ENCODE peak calls at places on chromosomes 1 and 21, in nine cellular contexts. O is fibroblast of lung; H is naive thymus-derived CD4-positive, alpha-beta T cell; R is spleen; A is body of pancreas; N is tibial artery; E is MM.1S; X is left lung; Y is H9. B is an unnamed sample. For H3K27me3, the result is how much of the 10 kb centered on the place peaks cover.

GRCh38 chr1:46175243-46175642 is 356 bp downstream of the TSPAN1 start:
- DNase-seq in O (no peak), H (no peak), R (no peak), A (no peak), N (no peak), E (no peak), X (no peak), Y (no peak), B (no peak)

GRCh38 chr1:202692959-202693555 is 17.2 kb downstream of the SYT2 start:
- DNase-seq in O (peak), H (peak), R (peak), A (peak), N (peak), E (peak), X (peak), Y (peak), B (peak)

GRCh38 chr21:44778094-44778493 is 23.5 kb downstream of the UBE2G2 start:
- DNase-seq in O (no peak), H (no peak), R (no peak), A (no peak), N (no peak), E (no peak), X (no peak), Y (no peak), B (no peak)

GRCh38 chr1:231211005-231211857 is 29.8 kb upstream of the GNPAT start:
- DNase-seq in O (peak), H (peak), R (peak), A (peak), N (peak), E (peak), X (peak), Y (peak), B (peak)

GRCh38 chr1:168865850-168866620 is 137.0 kb upstream of the DPT start:
- DNase-seq in O (no peak), H (no peak), R (no peak), A (no peak), N (no peak), E (no peak), X (no peak), Y (no peak), B (no peak)

GRCh38 chr1:64595871-64596515 is 126.1 kb downstream of the CACHD1 start:
- DNase-seq in O (no peak), H (no peak), R (no peak), A (no peak), N (no peak), E (no peak), X (no peak), Y (no peak), B (no peak)

GRCh38 chr1:219323426-219323825 is 149.7 kb downstream of the LYPLAL1 start:
- DNase-seq in O (peak), H (no peak), R (no peak), A (no peak), N (no peak), E (no peak), X (no peak), Y (no peak), B (no peak)

GRCh38 chr1:187516874-187517273 is 688.1 kb downstream of the PLA2G4A start:
- DNase-seq in O (no peak), H (no peak), R (no peak), A (no peak), N (no peak), E (no peak), X (no peak), Y (no peak), B (no peak)

GRCh38 chr1:65417729-65418128 is 2.7 kb upstream of the LEPR start:
- DNase-seq in O (no peak), H (no peak), R (no peak), A (no peak), N (no peak), E (no peak), X (no peak), Y (no peak), B (no peak)

GRCh38 chr1:88683516-88683847 is 591 bp upstream of the PKN2 start:
- DNase-seq in O (peak), H (no peak), R (peak), A (peak), N (peak), E (peak), X (peak), Y (no peak), B (peak)

GRCh38 chr1:106249365-106249764 is 807.1 kb upstream of the PRMT6 start:
- DNase-seq in O (no peak), H (no peak), R (no peak), A (no peak), N (no peak), E (no peak), X (no peak), Y (no peak), B (no peak)

GRCh38 chr1:112946683-112947082 is 9.3 kb downstream of the SLC16A1 start:
- DNase-seq in O (no peak), H (no peak), R (no peak), A (no peak), N (no peak), E (no peak), X (no peak), Y (no peak), B (no peak)

GRCh38 chr21:39581414-39581813 is 31.3 kb upstream of the B3GALT5 start:
- DNase-seq in O (no peak), H (no peak), R (no peak), A (no peak), N (no peak), E (no peak), X (no peak), Y (no peak), B (no peak)

GRCh38 chr1:231420299-231420958 is 1.7 kb downstream of the EGLN1 start:
- DNase-seq in O (peak), H (no peak), R (no peak), A (no peak), N (no peak), E (peak), X (no peak), Y (no peak), B (no peak)

GRCh38 chr1:114468710-114469468 is 42.1 kb downstream of the TRIM33 start:
- DNase-seq in O (peak), H (no peak), R (no peak), A (no peak), N (no peak), E (no peak), X (no peak), Y (no peak), B (no peak)

GRCh38 chr21:15062566-15062965 is 2.2 kb downstream of the NRIP1 start:
- DNase-seq in O (peak), H (peak), R (no peak), A (no peak), N (no peak), E (peak), X (no peak), Y (no peak), B (no peak)

GRCh38 chr21:15063081-15063820 is 1.5 kb downstream of the NRIP1 start:
- DNase-seq in O (peak), H (peak), R (no peak), A (peak), N (no peak), E (peak), X (no peak), Y (no peak), B (no peak)

GRCh38 chr21:15061284-15061683 is 3.5 kb downstream of the NRIP1 start:
- DNase-seq in O (no peak), H (no peak), R (no peak), A (no peak), N (no peak), E (no peak), X (no peak), Y (no peak), B (no peak)

GRCh38 chr21:15060776-15061175 is 4.0 kb downstream of the NRIP1 start:
- DNase-seq in O (peak), H (no peak), R (no peak), A (no peak), N (no peak), E (no peak), X (no peak), Y (no peak), B (no peak)

GRCh38 chr21:15061747-15062146 is 3.1 kb downstream of the NRIP1 start:
- DNase-seq in O (no peak), H (no peak), R (no peak), A (no peak), N (no peak), E (peak), X (no peak), Y (no peak), B (no peak)
- H3K27ac ChIP-seq in O (no peak), H (peak), R (peak), A (no peak), N (no peak), E (no peak), X (no peak), Y (no peak), B (no peak)

GRCh38 chr1:51956528-51957509 is 33.7 kb downstream of the RAB3B start:
- DNase-seq in O (peak), H (no peak), R (no peak), A (no peak), N (no peak), E (no peak), X (no peak), Y (peak), B (no peak)

GRCh38 chr1:51955797-51956527 is 34.5 kb downstream of the RAB3B start:
- DNase-seq in O (no peak), H (no peak), R (no peak), A (no peak), N (no peak), E (peak), X (no peak), Y (no peak), B (no peak)

GRCh38 chr1:51958824-51959223 is 31.7 kb downstream of the RAB3B start:
- DNase-seq in O (no peak), H (no peak), R (no peak), A (no peak), N (no peak), E (no peak), X (no peak), Y (no peak), B (no peak)

GRCh38 chr1:51960262-51960661 is 30.2 kb downstream of the RAB3B start:
- DNase-seq in O (no peak), H (no peak), R (no peak), A (peak), N (no peak), E (no peak), X (no peak), Y (peak), B (no peak)

GRCh38 chr1:51957618-51958017 is 32.9 kb downstream of the RAB3B start:
- DNase-seq in O (no peak), H (no peak), R (no peak), A (no peak), N (no peak), E (no peak), X (no peak), Y (peak), B (no peak)
- H3K27me3 ChIP-seq in O (under half), H (under half), R (under half), A (under half), N (under half), E (under half), X (half or more), Y (under half), B (under half)

GRCh38 chr1:240709676-240710075 is 97.7 kb upstream of the GREM2 start:
- DNase-seq in O (no peak), H (no peak), R (peak), A (no peak), N (no peak), E (no peak), X (no peak), Y (no peak), B (no peak)
- H3K27ac ChIP-seq in O (no peak), H (no peak), R (no peak), A (no peak), N (no peak), E (no peak), X (no peak), Y (no peak), B (no peak)

DNA sequence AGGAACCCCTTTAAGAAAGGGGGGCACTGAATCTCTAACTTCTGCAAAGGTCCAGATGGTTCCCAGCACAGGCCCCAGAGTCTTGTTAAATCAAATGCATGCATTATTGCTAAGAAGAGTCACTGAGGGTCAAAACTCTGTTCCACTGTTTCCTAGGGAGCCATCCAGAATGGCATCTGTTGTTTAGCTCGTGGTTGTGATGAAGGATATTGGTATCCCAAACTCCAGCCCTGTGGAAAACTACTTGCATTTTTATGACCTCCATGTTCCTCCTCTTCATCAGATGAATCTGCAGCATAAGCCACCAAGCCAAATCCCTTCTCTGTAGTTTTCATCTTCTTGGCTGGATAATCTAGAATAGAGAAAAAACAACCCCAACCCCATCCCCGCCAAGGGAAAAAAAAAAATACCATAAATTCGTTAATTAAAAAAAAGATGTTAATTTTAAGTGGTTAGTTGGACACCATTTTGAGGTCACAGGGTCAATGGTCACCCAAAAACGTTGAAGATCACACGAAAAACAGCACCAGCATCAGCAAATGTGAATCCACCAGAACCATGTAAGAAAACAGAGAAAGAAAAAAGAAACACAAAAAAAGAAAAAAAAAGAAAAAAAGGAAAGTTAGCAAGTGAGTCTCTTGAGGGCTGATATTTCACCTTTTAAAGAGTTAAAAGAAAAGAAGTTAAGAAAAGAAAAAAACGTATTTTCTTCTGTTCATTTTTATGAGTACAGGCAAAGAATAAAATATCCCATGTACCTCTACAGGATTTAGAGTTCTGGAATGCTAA is 3.0 kb upstream of the RIT1 start:
- DNase-seq in O (peak), H (no peak), R (no peak), A (no peak), N (no peak), E (no peak), X (no peak), Y (no peak), B (no peak)
- H3K27me3 ChIP-seq in O (under half), H (under half), R (under half), A (under half), N (under half), E (under half), X (under half), Y (under half), B (under half)

DNA sequence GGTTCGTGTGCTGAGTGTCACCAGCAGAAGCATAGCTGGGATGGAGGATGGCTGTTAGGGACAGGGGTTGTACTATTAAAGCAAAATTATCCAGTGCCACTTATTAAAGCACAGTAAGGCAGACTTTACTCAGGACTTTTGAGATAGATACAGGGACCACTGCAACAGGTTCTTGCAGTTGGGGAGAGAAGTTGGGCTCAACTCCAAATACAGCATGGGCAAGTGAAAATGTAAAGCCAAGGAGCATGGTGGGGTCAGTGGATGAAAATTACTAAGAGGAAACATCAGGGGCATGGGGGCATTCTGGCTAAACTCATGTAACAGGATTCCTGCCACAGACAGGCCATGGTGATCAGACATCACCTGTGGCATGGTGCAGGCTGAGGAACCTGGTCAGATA is 15.0 kb upstream of the REN start:
- DNase-seq in O (no peak), H (no peak), R (no peak), A (no peak), N (no peak), E (no peak), X (no peak), Y (no peak), B (no peak)
- H3K27ac ChIP-seq in O (no peak), H (no peak), R (no peak), A (no peak), N (no peak), E (no peak), X (no peak), Y (no peak), B (no peak)

B was measured in adrenal gland.